ENCODE peak calls at places on chromosomes 3 and 15, in five cellular contexts. D is ecto neural progenitor cell, Q is AG09319, L is germinal center, V is NCI-H1417. O is an unnamed sample.

GRCh38 chr3:78754066-78754743 is 1013.6 kb downstream of the ROBO1 start:
- DNase-seq in L (no peak), D (no peak), V (no peak), Q (peak; percentile 8), O (no peak)

GRCh38 chr15:40768492-40769309 is 1.1 kb upstream of the C15orf62 start:
- DNase-seq in L (peak; percentile 71), V (no peak), D (no peak), Q (no peak), O (no peak)

GRCh38 chr3:194134231-194134756 is 1.7 kb upstream of the HES1 start:
- DNase-seq in D (no peak), L (peak; percentile 53), Q (no peak), V (no peak), O (peak; percentile 87)

GRCh38 chr3:52286777-52287110 is 884 bp upstream of the GLYCTK start:
- DNase-seq in V (no peak), Q (no peak), L (no peak), D (peak; percentile 43), O (no peak)

GRCh38 chr3:161217496-161217895 is 3.6 kb upstream of the NMD3 start:
- DNase-seq in L (no peak), D (no peak), Q (no peak), V (no peak), O (no peak)

GRCh38 chr3:40079203-40079844 is 230.2 kb upstream of the EIF1B start:
- DNase-seq in V (no peak), L (no peak), D (no peak), Q (peak; percentile 49), O (no peak)

GRCh38 chr3:183731611-183732010 is 34.0 kb downstream of the YEATS2 start:
- DNase-seq in Q (no peak), L (no peak), V (no peak), D (no peak), O (no peak)

GRCh38 chr3:118960876-118961275 is 73.8 kb downstream of the IGSF11 start:
- DNase-seq in Q (no peak), D (no peak), V (peak; percentile 21), L (no peak), O (no peak)

GRCh38 chr15:57403532-57403931 is 27.2 kb downstream of the CGNL1 start:
- DNase-seq in Q (no peak), L (no peak), D (no peak), V (no peak), O (no peak)

GRCh38 chr15:70585707-70586034 is 177.7 kb downstream of the UACA start:
- DNase-seq in V (no peak), D (no peak), L (no peak), Q (no peak), O (no peak)

GRCh38 chr3:148269816-148270215 is 427.9 kb upstream of the AGTR1 start:
- DNase-seq in D (no peak), V (no peak), Q (no peak), L (no peak), O (no peak)

GRCh38 chr15:68818671-68819450 is 1.8 kb downstream of the ANP32A start:
- DNase-seq in L (peak; percentile 71), D (peak; percentile 76), Q (no peak), V (peak; percentile 87), O (peak; percentile 50)

GRCh38 chr3:151580592-151580991 is 119.7 kb upstream of the IGSF10 start:
- DNase-seq in D (no peak), L (no peak), V (peak; percentile 49), Q (peak; percentile 69), O (no peak)

GRCh38 chr15:65285291-65286068 is 1.2 kb downstream of the PARP16 start:
- DNase-seq in V (peak; percentile 38), L (no peak), Q (no peak), D (no peak), O (no peak)

O was measured in NCI-H146.